ENCODE peak calls at places on chromosomes 11 and 22, in nine cellular contexts. B, U, K, Y, P, M, J, Z and X are unnamed samples.

GRCh38 chr11:117868815-117869642 is 7.4 kb downstream of the FXYD6 start:
- DNase-seq in B (no peak), U (no peak), K (no peak), Y (no peak), P (no peak), M (no peak), J (no peak), Z (no peak), X (no peak)

GRCh38 chr22:49306632-49306975 is 521.1 kb downstream of the BRD1 start:
- DNase-seq in B (no peak), U (peak), K (peak), Y (no peak), P (no peak), M (no peak), J (no peak), Z (no peak), X (no peak)

GRCh38 chr22:42414565-42415298 is 17.5 kb downstream of the NFAM1 start:
- DNase-seq in B (no peak), U (no peak), K (no peak), Y (no peak), P (no peak), M (no peak), J (no peak), Z (no peak), X (no peak)

GRCh38 chr11:119722281-119722794 is 6.7 kb downstream of the NECTIN1 start:
- DNase-seq in B (no peak), U (no peak), K (no peak), Y (no peak), P (no peak), M (no peak), J (no peak), Z (no peak), X (no peak)

GRCh38 chr11:120974980-120975379 is 48.9 kb upstream of the TBCEL start:
- DNase-seq in B (no peak), U (no peak), K (no peak), Y (no peak), P (no peak), M (no peak), J (no peak), Z (no peak), X (no peak)

GRCh38 chr11:45405916-45406670 is 120.0 kb upstream of the SYT13 start:
- DNase-seq in B (no peak), U (no peak), K (no peak), Y (peak), P (no peak), M (no peak), J (no peak), Z (no peak), X (no peak)

GRCh38 chr22:46043339-46043738 is 66.4 kb upstream of the WNT7B start:
- DNase-seq in B (no peak), U (no peak), K (peak), Y (no peak), P (no peak), M (no peak), J (peak), Z (no peak), X (no peak)

GRCh38 chr11:73342633-73343032 is 33.6 kb upstream of the RELT start:
- DNase-seq in B (no peak), U (no peak), K (no peak), Y (no peak), P (no peak), M (no peak), J (no peak), Z (no peak), X (no peak)

GRCh38 chr22:46473021-46473779 is 64.2 kb downstream of the CELSR1 start:
- DNase-seq in B (no peak), U (no peak), K (no peak), Y (no peak), P (no peak), M (no peak), J (no peak), Z (no peak), X (no peak)

GRCh38 chr11:90594658-90595057 is 371.8 kb upstream of the CHORDC1 start:
- DNase-seq in B (no peak), U (no peak), K (no peak), Y (no peak), P (no peak), M (no peak), J (no peak), Z (peak), X (no peak)

GRCh38 chr11:67302571-67303131 is 679 bp upstream of the SSH3 start:
- DNase-seq in B (peak), U (peak), K (peak), Y (no peak), P (peak), M (no peak), J (peak), Z (peak), X (peak)

GRCh38 chr22:23063539-23064380 is 6.6 kb upstream of the GNAZ start:
- DNase-seq in B (no peak), U (no peak), K (no peak), Y (no peak), P (no peak), M (no peak), J (no peak), Z (no peak), X (no peak)

GRCh38 chr11:21511835-21512440 is 680.9 kb upstream of the ANO5 start:
- DNase-seq in B (peak), U (peak), K (no peak), Y (peak), P (no peak), M (peak), J (peak), Z (peak), X (peak)

GRCh38 chr11:65363770-65364169 is 9.2 kb downstream of the TIGD3 start:
- DNase-seq in B (no peak), U (no peak), K (no peak), Y (no peak), P (no peak), M (no peak), J (no peak), Z (no peak), X (no peak)

GRCh38 chr11:116730568-116730967 is 42.2 kb downstream of the BUD13 start:
- DNase-seq in B (no peak), U (no peak), K (no peak), Y (no peak), P (no peak), M (no peak), J (no peak), Z (no peak), X (no peak)

GRCh38 chr11:108559340-108559739 is 34.2 kb downstream of the EXPH5 start:
- DNase-seq in B (peak), U (no peak), K (no peak), Y (peak), P (no peak), M (no peak), J (peak), Z (no peak), X (no peak)

GRCh38 chr11:134266841-134267251 is 9.3 kb upstream of the GLB1L3 start:
- DNase-seq in B (peak), U (no peak), K (no peak), Y (peak), P (no peak), M (no peak), J (peak), Z (no peak), X (no peak)

GRCh38 chr11:11860103-11860979 is 18.6 kb downstream of the USP47 start:
- DNase-seq in B (peak), U (no peak), K (no peak), Y (peak), P (no peak), M (no peak), J (no peak), Z (no peak), X (no peak)

GRCh38 chr22:39469681-39470461 is 13.1 kb downstream of the MGAT3 start:
- DNase-seq in B (no peak), U (no peak), K (no peak), Y (no peak), P (no peak), M (no peak), J (no peak), Z (peak), X (no peak)

GRCh38 chr22:23236440-23237139 is 56.3 kb downstream of the BCR start:
- DNase-seq in B (no peak), U (no peak), K (no peak), Y (no peak), P (no peak), M (no peak), J (no peak), Z (no peak), X (no peak)

GRCh38 chr11:130189492-130190210 is 30.1 kb downstream of the ST14 start:
- DNase-seq in B (no peak), U (no peak), K (no peak), Y (no peak), P (no peak), M (no peak), J (no peak), Z (no peak), X (no peak)

GRCh38 chr11:61609970-61610347 is 29.1 kb upstream of the SYT7 start:
- DNase-seq in B (no peak), U (no peak), K (no peak), Y (no peak), P (no peak), M (no peak), J (peak), Z (no peak), X (no peak)
- TF ChIP-seq CTCF in B (peak), U (no peak), K (no peak), Y (no peak), P (no peak), M (peak), J (peak), Z (no peak), X (no peak)

DNA sequence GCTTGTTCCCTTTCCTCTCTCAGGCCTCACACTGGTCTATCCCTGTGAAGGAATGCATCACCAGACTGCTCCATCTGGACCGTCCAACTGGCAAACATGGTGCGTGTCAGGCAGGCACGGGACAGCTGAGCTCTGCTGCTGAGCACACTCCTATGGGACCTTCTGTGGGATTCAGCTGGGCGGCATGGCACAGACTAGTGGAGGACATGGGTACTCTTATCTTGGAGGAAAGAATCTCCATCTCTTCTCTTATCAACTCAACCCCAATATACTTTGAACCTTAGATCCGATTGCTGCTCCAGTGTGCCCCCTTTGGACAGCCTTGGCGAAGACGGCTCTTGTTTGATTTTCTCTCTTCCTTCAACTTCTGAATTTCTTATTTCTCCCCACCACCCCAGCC is 593.6 kb downstream of the ETS1 start:
- DNase-seq in B (no peak), U (no peak), K (no peak), Y (no peak), P (no peak), M (no peak), J (no peak), Z (no peak), X (no peak)
- TF ChIP-seq CTCF in B (peak), U (peak), K (no peak), Y (peak), P (no peak), M (no peak), J (no peak), Z (no peak), X (no peak)

GRCh38 chr11:63873381-63873780 is 34.5 kb downstream of the MARK2 start:
- DNase-seq in B (no peak), U (no peak), K (no peak), Y (no peak), P (no peak), M (no peak), J (no peak), Z (no peak), X (no peak)

GRCh38 chr11:63870351-63871197 is 31.7 kb downstream of the MARK2 start:
- DNase-seq in B (peak), U (no peak), K (no peak), Y (no peak), P (no peak), M (no peak), J (no peak), Z (no peak), X (no peak)

GRCh38 chr11:63874511-63874910 is 35.6 kb downstream of the MARK2 start:
- DNase-seq in B (no peak), U (no peak), K (no peak), Y (no peak), P (no peak), M (no peak), J (no peak), Z (no peak), X (no peak)

GRCh38 chr11:63872833-63873201 is 33.9 kb downstream of the MARK2 start:
- DNase-seq in B (no peak), U (no peak), K (no peak), Y (no peak), P (no peak), M (no peak), J (no peak), Z (no peak), X (no peak)

GRCh38 chr11:63871962-63872832 is 33.3 kb downstream of the MARK2 start:
- DNase-seq in B (peak), U (no peak), K (peak), Y (peak), P (no peak), M (peak), J (peak), Z (peak), X (peak)
- TF ChIP-seq CTCF in B (peak), U (no peak), K (peak), Y (peak), P (no peak), M (peak), J (no peak), Z (no peak), X (peak)

GRCh38 chr22:21022955-21023614 is 8.1 kb downstream of the P2RX6 start:
- DNase-seq in B (no peak), U (no peak), K (no peak), Y (no peak), P (no peak), M (no peak), J (no peak), Z (no peak), X (peak)
- TF ChIP-seq CTCF in B (no peak), U (no peak), K (no peak), Y (peak), P (no peak), M (peak), J (peak), Z (no peak), X (no peak)

DNA sequence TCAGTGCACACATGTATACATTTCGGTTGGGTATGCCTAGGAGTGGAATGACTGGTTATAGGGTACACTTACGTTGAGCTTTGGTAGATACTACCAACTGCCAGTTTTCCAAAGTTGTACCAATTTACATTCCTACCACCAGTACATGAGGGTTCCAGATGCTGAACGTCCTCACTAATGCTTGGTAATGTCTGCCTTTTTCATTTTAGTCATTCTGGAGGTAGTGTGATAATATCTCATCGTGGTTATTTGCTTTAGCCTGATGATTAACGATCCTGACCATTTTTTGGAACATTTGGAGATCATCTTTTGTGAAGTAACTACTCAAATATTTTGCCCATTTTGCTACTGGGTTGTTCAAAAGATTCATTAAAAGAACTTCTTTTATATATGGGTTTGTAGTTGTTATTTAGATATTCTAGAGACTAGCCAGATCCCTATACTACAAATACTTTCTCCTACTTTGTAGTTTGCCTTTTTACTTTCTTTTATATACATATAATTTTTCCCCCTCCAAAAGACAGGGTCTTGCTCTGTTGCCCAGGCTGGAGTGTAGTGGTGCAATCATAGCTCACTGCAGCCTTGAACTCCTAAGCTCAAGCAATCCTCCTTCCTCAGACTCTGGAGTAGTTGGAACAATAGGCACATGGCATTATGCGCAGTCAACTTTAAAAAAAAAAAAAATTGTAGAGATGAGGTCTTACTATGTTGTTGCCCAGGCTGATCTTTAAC is 62.1 kb downstream of the RBFOX2 start:
- DNase-seq in B (peak), U (no peak), K (no peak), Y (peak), P (no peak), M (no peak), J (no peak), Z (no peak), X (no peak)
- TF ChIP-seq CTCF in B (peak), U (no peak), K (no peak), Y (peak), P (no peak), M (no peak), J (no peak), Z (no peak), X (no peak)

GRCh38 chr11:33375236-33375635 is 118.1 kb downstream of the HIPK3 start:
- DNase-seq in B (no peak), U (no peak), K (no peak), Y (no peak), P (no peak), M (no peak), J (no peak), Z (no peak), X (no peak)

GRCh38 chr11:33366918-33367317 is 109.7 kb downstream of the HIPK3 start:
- DNase-seq in B (no peak), U (no peak), K (no peak), Y (no peak), P (no peak), M (no peak), J (no peak), Z (no peak), X (no peak)

GRCh38 chr11:33368931-33369330 is 111.8 kb downstream of the HIPK3 start:
- DNase-seq in B (no peak), U (no peak), K (no peak), Y (no peak), P (no peak), M (no peak), J (no peak), Z (no peak), X (no peak)

GRCh38 chr11:33373636-33374035 is 116.5 kb downstream of the HIPK3 start:
- DNase-seq in B (no peak), U (no peak), K (no peak), Y (no peak), P (no peak), M (no peak), J (peak), Z (no peak), X (no peak)

DNA sequence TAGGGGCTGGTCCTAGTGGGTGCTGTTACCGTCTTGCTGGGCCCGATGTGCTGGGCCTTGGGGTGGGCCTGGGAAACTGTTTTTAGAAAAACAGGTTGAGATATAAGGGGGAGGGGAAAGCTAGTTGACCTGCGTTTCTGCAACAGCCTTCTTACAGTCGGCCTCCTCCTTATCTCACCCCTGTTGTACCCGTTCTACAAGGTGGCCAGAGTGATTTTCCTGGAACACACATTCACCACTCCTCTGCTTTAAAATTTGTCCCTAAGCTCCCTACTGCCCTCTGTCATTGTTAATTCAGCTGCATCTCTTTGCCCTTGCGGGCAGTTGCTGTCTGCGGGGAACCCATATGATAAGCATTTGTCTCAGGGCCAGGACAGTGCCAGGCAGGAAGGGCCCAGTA is 113.9 kb downstream of the HIPK3 start:
- DNase-seq in B (no peak), U (no peak), K (no peak), Y (no peak), P (no peak), M (no peak), J (no peak), Z (peak), X (no peak)
- TF ChIP-seq CTCF in B (no peak), U (no peak), K (no peak), Y (no peak), P (no peak), M (no peak), J (no peak), Z (peak), X (no peak)

DNA sequence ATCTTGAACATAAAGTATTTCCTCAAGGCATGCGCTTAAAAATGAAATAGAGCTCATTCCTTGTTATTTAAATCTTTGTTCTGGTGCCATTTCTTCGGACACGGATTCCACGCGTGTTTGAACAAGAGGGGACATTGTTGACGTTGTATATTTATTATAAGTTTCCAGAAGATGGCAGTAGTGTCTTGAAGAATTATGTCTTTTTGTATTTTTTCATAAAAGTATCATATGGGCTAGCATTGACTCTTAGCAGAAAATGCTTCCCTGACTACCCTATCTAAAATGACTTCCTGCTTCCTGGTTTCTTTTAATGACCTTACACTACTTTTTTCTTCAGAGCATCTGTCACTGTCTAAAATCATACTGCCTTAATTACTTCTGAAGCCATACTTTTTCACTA is 20.4 kb downstream of the BIRC2 start:
- DNase-seq in B (peak), U (no peak), K (no peak), Y (no peak), P (no peak), M (no peak), J (no peak), Z (no peak), X (no peak)
- TF ChIP-seq CTCF in B (peak), U (no peak), K (peak), Y (peak), P (peak), M (peak), J (no peak), Z (peak), X (peak)

DNA sequence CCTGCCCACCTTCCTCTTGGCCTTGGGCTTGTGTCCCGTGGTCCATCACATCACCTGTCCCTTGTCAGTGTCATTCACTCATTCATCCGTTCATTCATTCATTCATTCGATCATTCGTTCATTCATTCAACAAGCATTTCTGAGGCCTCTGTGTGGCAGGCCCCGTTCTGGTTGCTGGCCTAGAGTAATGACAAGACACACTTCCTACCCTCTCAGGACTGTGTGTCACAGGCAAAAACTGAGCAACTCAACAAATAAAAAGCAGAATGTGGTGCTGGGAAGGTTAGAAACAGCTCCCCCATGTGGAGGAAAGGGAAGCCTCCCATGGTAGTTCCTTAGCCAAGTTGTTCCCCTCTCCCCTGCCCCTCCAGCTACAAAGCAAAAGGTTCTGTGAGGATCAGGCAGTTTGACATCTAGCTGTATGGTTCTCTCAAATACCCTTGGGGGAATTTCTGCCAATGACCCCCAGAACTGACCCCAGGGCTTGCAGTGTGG is 1.6 kb upstream of the OMP start:
- DNase-seq in B (peak), U (no peak), K (no peak), Y (peak), P (no peak), M (no peak), J (peak), Z (peak), X (peak)
- TF ChIP-seq CTCF in B (peak), U (peak), K (no peak), Y (peak), P (no peak), M (peak), J (peak), Z (peak), X (peak)

DNA sequence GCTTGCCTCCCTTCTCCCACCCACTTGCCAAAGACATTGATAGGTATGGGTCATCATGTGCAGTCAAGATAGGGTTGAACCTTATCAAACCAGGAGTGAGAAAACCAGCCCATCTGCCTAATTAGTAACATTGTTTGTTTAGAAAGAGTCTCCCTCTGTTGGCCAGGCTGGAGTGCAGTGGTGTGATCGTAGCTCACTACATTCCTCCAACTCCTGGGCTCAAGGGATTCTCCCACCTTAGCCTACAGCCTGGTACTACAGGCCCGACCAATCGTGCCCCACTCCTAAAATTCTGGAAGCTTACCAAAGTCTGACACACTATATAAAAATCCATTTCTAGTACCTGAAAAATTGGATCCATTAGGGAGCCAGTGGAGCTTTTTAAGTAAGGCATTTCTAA is 4.5 kb downstream of the C11orf71 start:
- DNase-seq in B (no peak), U (no peak), K (no peak), Y (no peak), P (no peak), M (peak), J (peak), Z (peak), X (no peak)
- TF ChIP-seq CTCF in B (peak), U (no peak), K (no peak), Y (peak), P (no peak), M (peak), J (peak), Z (no peak), X (no peak)

GRCh38 chr11:106152013-106152412 is 74.6 kb downstream of the AASDHPPT start:
- DNase-seq in B (peak), U (no peak), K (no peak), Y (no peak), P (no peak), M (no peak), J (peak), Z (peak), X (no peak)
- TF ChIP-seq CTCF in B (peak), U (no peak), K (no peak), Y (peak), P (no peak), M (peak), J (peak), Z (no peak), X (no peak)